ENCODE peak calls at places on chromosomes 4 and X, in seven cellular contexts. U is mesendoderm; C is B cell; A is activated CD4-positive, alpha-beta T cell treated with anti-CD3 and anti-CD28 coated beads, Interleukin-2, amount 50 U/mL, for 24 hours; M is T-helper 2 cell; S is adrenal gland; G is AG09309. Z is an unnamed sample.

GRCh38 chr4:148852092-148852699 is 410.0 kb upstream of the NR3C2 start:
- DNase-seq in G (no peak), U (peak; percentile 28), S (no peak), A (no peak), C (no peak), M (no peak), Z (no peak)

GRCh38 chr4:20283039-20283438 is 31.3 kb downstream of the SLIT2 start:
- DNase-seq in M (no peak), S (no peak), G (no peak), U (peak; percentile 96), A (no peak), C (no peak), Z (no peak)

GRCh38 chrX:69232945-69233344 is 67.7 kb upstream of the PJA1 start:
- DNase-seq in A (no peak), M (no peak), S (no peak), C (no peak), G (no peak), U (no peak), Z (no peak)

GRCh38 chr4:123599920-123600394 is 203.4 kb downstream of the SPRY1 start:
- DNase-seq in M (no peak), U (peak; percentile 93), A (no peak), G (no peak), S (peak; percentile 67), C (peak; percentile 55), Z (peak; percentile 90)

GRCh38 chr4:128163177-128164117 is 102.3 kb downstream of the LARP1B start:
- DNase-seq in C (no peak), A (no peak), U (peak; percentile 90), S (no peak), M (no peak), G (peak; percentile 20), Z (peak; percentile 55)

GRCh38 chr4:183447646-183448045 is 3.2 kb downstream of the CDKN2AIP start:
- DNase-seq in U (no peak), C (no peak), M (no peak), S (no peak), A (no peak), G (no peak), Z (no peak)

GRCh38 chr4:18524667-18525066 is 503.1 kb upstream of the LCORL start:
- DNase-seq in S (peak; percentile 21), A (no peak), U (no peak), M (no peak), C (no peak), G (no peak), Z (no peak)

GRCh38 chrX:48956728-48957414 is 536 bp downstream of the OTUD5 start:
- DNase-seq in U (no peak), G (no peak), M (peak; percentile 33), A (no peak), S (peak; percentile 33), C (no peak), Z (no peak)

GRCh38 chr4:54658321-54659093 is 750 bp downstream of the KIT start:
- DNase-seq in M (no peak), G (no peak), S (peak; percentile 51), A (no peak), U (peak; percentile 75), C (no peak), Z (peak; percentile 86)

GRCh38 chr4:174314770-174315169 is 31.1 kb downstream of the CEP44 start:
- DNase-seq in A (no peak), U (peak; percentile 82), G (peak; percentile 14), S (no peak), C (no peak), M (no peak), Z (peak; percentile 81)

GRCh38 chr4:104395219-104395618 is 99.5 kb downstream of the CXXC4 start:
- DNase-seq in M (no peak), A (no peak), S (no peak), U (no peak), G (no peak), C (no peak), Z (no peak)

GRCh38 chr4:156685308-156685707 is 286.3 kb downstream of the PDGFC start:
- DNase-seq in G (no peak), M (no peak), U (no peak), C (no peak), A (no peak), S (no peak), Z (no peak)

GRCh38 chrX:8748855-8749254 is 16.9 kb upstream of the ANOS1 start:
- DNase-seq in C (no peak), S (no peak), M (no peak), U (peak; percentile 41), A (no peak), G (no peak), Z (no peak)

GRCh38 chrX:49199906-49200771 is at the start of gene SYP:
- DNase-seq in G (peak; percentile 44), C (peak; percentile 87), U (peak; percentile 92), A (peak; percentile 70), M (peak; percentile 77), S (peak; percentile 91), Z (peak; percentile 95)

GRCh38 chr4:16222957-16223527 is 3.2 kb downstream of the TAPT1 start:
- DNase-seq in G (no peak), M (no peak), A (no peak), C (no peak), S (no peak), U (no peak), Z (no peak)

GRCh38 chrX:50035119-50035518 is 112.7 kb downstream of the CLCN5 start:
- DNase-seq in A (no peak), G (no peak), S (no peak), U (peak; percentile 57), M (no peak), C (no peak), Z (no peak)

GRCh38 chr4:107740950-107741701 is 21.1 kb upstream of the PAPSS1 start:
- DNase-seq in M (no peak), G (peak; percentile 61), C (no peak), U (no peak), S (peak; percentile 71), A (no peak), Z (no peak)

Z was measured in islet precursor cell.